ENCODE peak calls at places on chromosomes 11 and 22, in ten cellular contexts. U, X, V, I, Q, L, R, D, T and Z are unnamed samples.

GRCh38 chr11:32774081-32774480 is 20.4 kb downstream of the CCDC73 start:
- DNase-seq in L (no peak), Q (no peak), I (no peak), U (no peak), X (no peak), D (no peak), V (no peak), R (no peak), T (no peak), Z (no peak)

GRCh38 chr11:122808494-122808893 is 29.8 kb upstream of the CRTAM start:
- DNase-seq in Q (no peak), I (no peak), V (no peak), X (no peak), L (peak), R (peak), U (peak), D (no peak), T (no peak), Z (no peak)

GRCh38 chr11:31972623-31973022 is 118.3 kb upstream of the RCN1 start:
- DNase-seq in X (no peak), V (no peak), I (no peak), Q (no peak), L (no peak), R (no peak), T (no peak), D (no peak), U (no peak), Z (no peak)

GRCh38 chr22:38065539-38065938 is 8.3 kb downstream of the PICK1 start:
- DNase-seq in X (no peak), D (no peak), T (no peak), U (no peak), V (no peak), R (no peak), Q (no peak), I (no peak), L (no peak), Z (no peak)

GRCh38 chr11:121291896-121292502 is 572 bp upstream of the SC5D start:
- DNase-seq in D (peak), X (no peak), T (no peak), Q (no peak), R (no peak), I (peak), U (peak), L (peak), V (peak), Z (no peak)

GRCh38 chr11:96978751-96979150 is 588.9 kb downstream of the JRKL start:
- DNase-seq in I (no peak), T (no peak), Q (no peak), V (no peak), L (no peak), X (no peak), D (no peak), R (no peak), U (no peak), Z (no peak)

GRCh38 chr11:32870676-32871075 is 21.9 kb upstream of the QSER1 start:
- DNase-seq in V (no peak), X (no peak), D (peak), R (no peak), L (no peak), U (no peak), I (peak), T (no peak), Q (no peak), Z (no peak)

GRCh38 chr11:65067446-65067845 is 9.1 kb upstream of the NAALADL1 start:
- DNase-seq in V (no peak), Q (no peak), L (no peak), U (no peak), D (no peak), T (no peak), X (no peak), I (no peak), R (no peak), Z (no peak)

GRCh38 chr22:39471421-39472141 is 14.8 kb downstream of the MGAT3 start:
- DNase-seq in L (no peak), D (no peak), I (no peak), R (peak), Q (no peak), T (peak), U (peak), V (peak), X (no peak), Z (no peak)

GRCh38 chr11:38819986-38820385 is 2221.9 kb upstream of the RAG2 start:
- DNase-seq in Q (no peak), R (no peak), T (no peak), V (no peak), L (no peak), D (no peak), I (no peak), U (no peak), X (no peak), Z (no peak)

GRCh38 chr11:26245046-26245445 is 86.9 kb upstream of the ANO3 start:
- DNase-seq in L (no peak), R (no peak), D (no peak), T (no peak), X (no peak), I (no peak), V (no peak), Q (no peak), U (peak), Z (no peak)

GRCh38 chr11:132402056-132402684 is 1031.8 kb downstream of the NTM start:
- DNase-seq in R (no peak), L (peak), V (no peak), Q (no peak), X (peak), U (peak), T (no peak), D (peak), I (peak), Z (no peak)

GRCh38 chr22:32625985-32626384 is 151.4 kb downstream of the FBXO7 start:
- DNase-seq in D (no peak), R (no peak), U (no peak), L (no peak), V (no peak), X (no peak), T (no peak), I (no peak), Q (no peak), Z (no peak)

GRCh38 chr11:83061883-83062282 is 9.8 kb downstream of the RAB30 start:
- DNase-seq in U (no peak), D (no peak), V (no peak), Q (no peak), R (no peak), L (no peak), T (no peak), I (no peak), X (no peak), Z (no peak)
- H3K27ac ChIP-seq in U (no peak), D (no peak), V (no peak), Q (no peak), R (no peak), L (no peak), T (no peak), I (no peak), X (no peak), Z (no peak)

GRCh38 chr11:126059238-126059761 is 3.4 kb downstream of the CDON start:
- DNase-seq in Q (no peak), X (no peak), R (no peak), V (no peak), L (no peak), D (no peak), T (no peak), I (no peak), U (no peak), Z (no peak)

GRCh38 chr11:126062679-126063509 is at the start of gene CDON:
- DNase-seq in T (peak), V (peak), I (peak), D (peak), R (peak), L (peak), U (peak), Q (peak), X (peak), Z (peak)

GRCh38 chr11:126060651-126061220 is 1.9 kb downstream of the CDON start:
- DNase-seq in T (no peak), U (no peak), Q (no peak), X (no peak), L (no peak), R (no peak), V (no peak), I (peak), D (no peak), Z (no peak)

GRCh38 chr11:126063510-126063858 is 818 bp upstream of the CDON start:
- DNase-seq in L (no peak), D (no peak), V (no peak), T (no peak), X (no peak), I (no peak), Q (no peak), R (no peak), U (no peak), Z (no peak)

DNA sequence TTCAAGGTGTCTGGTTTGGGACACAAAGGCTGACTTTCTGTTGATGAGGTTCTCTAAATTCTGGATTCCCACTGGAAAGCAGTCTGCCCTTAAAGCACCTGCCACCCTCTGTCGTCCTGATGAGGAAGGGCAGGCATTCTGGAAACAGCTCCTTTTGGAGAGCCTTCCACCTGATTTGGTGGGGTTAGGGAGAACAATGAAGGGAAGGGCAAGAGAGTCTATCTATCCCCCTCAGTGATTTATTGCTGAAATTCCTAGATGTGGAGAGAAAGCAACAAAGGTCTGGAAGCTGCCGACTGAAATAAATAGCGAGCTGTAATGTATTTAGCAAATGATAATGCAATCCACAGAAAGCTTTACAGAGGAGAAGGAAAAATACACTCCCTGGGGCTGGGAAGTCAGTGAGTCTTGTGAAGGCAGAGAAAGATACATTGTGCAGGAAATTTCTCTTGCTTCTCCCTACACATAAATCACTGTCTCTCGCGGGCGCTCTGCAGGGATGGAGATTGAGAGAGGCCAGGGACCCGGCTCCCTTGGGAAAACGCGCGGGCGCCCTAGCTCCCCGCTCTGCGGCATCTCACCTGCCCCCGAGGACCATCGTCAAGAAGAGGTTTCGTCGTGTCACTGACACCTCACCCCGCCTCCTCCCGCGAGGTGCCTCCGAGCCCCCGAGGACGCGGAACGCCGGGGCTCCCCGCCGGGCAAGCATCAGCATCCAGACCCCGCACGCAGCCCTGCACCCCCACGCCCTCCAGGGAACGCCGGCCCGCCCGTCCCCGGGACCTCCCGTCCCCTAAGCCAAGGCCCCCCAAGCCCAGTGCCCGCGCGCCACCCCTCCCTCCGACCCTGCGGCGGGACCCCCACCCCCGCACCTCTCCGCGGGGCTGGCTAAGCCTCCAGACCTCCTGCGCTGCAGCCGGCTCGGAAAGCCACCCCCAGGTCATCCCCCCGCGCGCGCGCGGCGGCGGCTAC is 673 bp downstream of the CDON start:
- DNase-seq in X (no peak), T (no peak), R (peak), Q (peak), I (peak), L (peak), V (peak), U (peak), D (peak), Z (no peak)
- TF ChIP-seq CTCF in X (peak), T (peak), R (peak), Q (peak), I (peak), L (peak), V (peak), U (peak), D (peak), Z (peak)

DNA sequence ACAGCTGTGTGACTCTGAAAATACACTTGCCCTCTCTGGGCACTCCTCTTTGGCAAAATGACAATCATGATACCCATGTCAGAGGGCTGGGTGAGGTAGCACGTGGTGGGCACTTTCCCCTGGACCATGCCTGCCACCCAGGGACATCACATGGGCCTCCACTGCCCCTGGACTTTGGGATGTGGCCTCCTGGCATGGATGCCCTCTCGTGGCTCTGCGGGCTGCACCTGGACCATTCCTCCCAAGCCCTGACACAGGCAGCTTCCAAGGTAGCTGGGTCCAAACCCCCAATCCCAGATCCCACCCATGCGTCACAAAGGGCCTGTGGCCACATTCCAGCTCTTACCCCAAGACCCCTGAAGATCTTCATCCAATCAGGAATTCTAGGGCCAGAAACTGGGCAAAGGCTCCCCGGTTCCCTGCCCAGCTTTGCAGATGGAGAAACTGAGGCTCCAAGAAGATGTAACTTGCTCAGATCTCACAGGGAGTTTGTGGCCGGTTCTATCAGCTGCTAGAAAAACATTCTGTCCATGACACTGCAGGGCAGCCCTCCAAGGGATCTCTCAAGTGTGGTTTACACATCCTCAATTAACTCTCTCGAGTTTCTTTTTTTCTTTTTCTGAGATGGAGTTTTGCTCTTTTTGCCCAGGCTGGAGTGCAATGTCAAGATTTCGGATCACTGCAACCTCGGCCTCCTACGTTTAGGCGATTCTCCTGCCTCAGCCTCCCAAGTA is 35.4 kb upstream of the CYB5R3 start:
- DNase-seq in U (no peak), I (no peak), L (peak), D (no peak), T (no peak), Q (peak), X (no peak), V (no peak), R (no peak), Z (peak)
- H3K27ac ChIP-seq in U (no peak), I (no peak), L (no peak), D (no peak), T (peak), Q (peak), X (no peak), V (no peak), R (no peak), Z (peak)

DNA sequence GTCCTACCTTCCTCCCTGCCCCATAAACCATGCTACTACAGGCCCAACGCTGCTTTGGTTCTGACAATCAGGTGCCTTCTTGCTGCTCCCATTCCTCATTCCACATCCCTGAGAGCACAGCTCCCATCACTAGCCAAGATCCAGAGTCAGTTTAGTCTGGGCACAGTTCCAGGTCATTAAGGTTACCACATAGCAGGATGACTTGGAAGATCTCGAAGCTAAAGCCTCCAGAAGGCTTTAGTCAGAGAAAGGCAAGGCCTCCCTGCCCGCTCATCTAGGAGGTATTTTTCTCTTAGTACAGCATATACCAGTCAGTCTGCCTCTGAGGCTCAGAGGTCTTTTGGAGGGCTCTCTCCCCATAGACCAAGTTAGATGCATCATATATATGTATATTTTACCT is 30.3 kb downstream of the TRIM66 start:
- DNase-seq in X (peak), Q (no peak), L (no peak), D (no peak), R (no peak), T (no peak), V (peak), I (peak), U (peak), Z (peak)
- TF ChIP-seq CTCF in X (no peak), Q (no peak), L (no peak), D (no peak), R (no peak), T (no peak), V (no peak), I (no peak), U (no peak), Z (no peak)

GRCh38 chr11:12263141-12263693 is 114.2 kb upstream of the PARVA start:
- DNase-seq in Q (no peak), R (no peak), U (peak), I (peak), V (no peak), D (no peak), L (no peak), X (no peak), T (no peak), Z (no peak)

GRCh38 chr11:12260731-12261521 is 116.4 kb upstream of the PARVA start:
- DNase-seq in V (no peak), R (no peak), X (no peak), I (no peak), L (no peak), T (no peak), U (no peak), D (no peak), Q (no peak), Z (no peak)

GRCh38 chr11:12261551-12261950 is 115.8 kb upstream of the PARVA start:
- DNase-seq in L (no peak), R (no peak), D (no peak), U (no peak), Q (no peak), X (no peak), T (no peak), V (no peak), I (no peak), Z (no peak)

GRCh38 chr11:12266943-12267342 is 110.4 kb upstream of the PARVA start:
- DNase-seq in T (no peak), I (no peak), U (no peak), V (no peak), L (no peak), Q (no peak), R (no peak), X (no peak), D (peak), Z (no peak)

GRCh38 chr11:12264361-12264760 is 113.0 kb upstream of the PARVA start:
- DNase-seq in L (no peak), R (no peak), Q (no peak), T (no peak), I (no peak), U (no peak), D (no peak), X (no peak), V (no peak), Z (no peak)
- H3K27ac ChIP-seq in L (no peak), R (no peak), Q (no peak), T (no peak), I (no peak), U (no peak), D (no peak), X (no peak), V (no peak), Z (no peak)

DNA sequence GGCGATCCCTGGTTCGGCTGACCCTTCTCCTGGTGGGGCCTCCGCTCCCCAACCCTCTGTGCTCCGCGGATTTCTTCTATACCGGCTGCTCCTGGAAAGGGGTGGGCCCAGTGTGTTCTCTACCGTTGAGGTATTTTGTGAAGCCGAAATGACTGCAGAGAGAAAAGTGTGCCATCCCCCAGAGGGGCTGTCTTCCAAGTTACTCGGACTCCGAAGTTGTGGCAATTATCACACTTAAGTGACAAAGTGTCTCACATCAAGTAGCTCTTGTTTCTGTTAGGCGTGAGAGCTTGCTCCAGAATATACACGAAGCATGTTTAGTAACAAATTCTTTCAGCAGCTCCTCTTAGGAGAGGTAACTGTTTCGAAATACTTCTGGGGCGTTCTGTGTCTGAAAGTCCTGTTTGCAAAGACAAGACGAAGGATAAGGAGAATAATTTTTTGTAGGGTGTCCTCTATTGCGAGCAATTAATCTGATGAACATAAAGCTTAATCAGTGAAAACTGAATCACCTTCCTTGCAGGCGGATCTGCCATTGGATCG is 432 bp downstream of the XPNPEP3 start:
- DNase-seq in Q (no peak), U (no peak), V (no peak), D (no peak), I (no peak), L (no peak), X (no peak), R (no peak), T (no peak), Z (no peak)
- TF ChIP-seq CTCF in Q (no peak), U (no peak), V (no peak), D (no peak), I (no peak), L (no peak), X (no peak), R (no peak), T (no peak), Z (no peak)

GRCh38 chr11:8784936-8785335 is 102.3 kb downstream of the RPL27A start:
- DNase-seq in L (no peak), R (no peak), T (no peak), V (no peak), U (no peak), D (no peak), Q (no peak), X (no peak), I (no peak), Z (no peak)
- H3K27ac ChIP-seq in L (no peak), R (no peak), T (no peak), V (no peak), U (no peak), D (no peak), Q (peak), X (no peak), I (no peak), Z (no peak)

GRCh38 chr22:17581056-17581455 is 17.8 kb downstream of the SLC25A18 start:
- DNase-seq in L (no peak), U (no peak), X (no peak), I (no peak), R (no peak), T (no peak), D (no peak), V (no peak), Q (no peak), Z (no peak)

GRCh38 chr22:17579535-17579981 is 16.3 kb downstream of the SLC25A18 start:
- DNase-seq in I (no peak), Q (no peak), L (no peak), X (no peak), V (no peak), D (no peak), R (no peak), U (no peak), T (no peak), Z (no peak)

GRCh38 chr22:17581631-17582030 is 18.3 kb downstream of the SLC25A18 start:
- DNase-seq in Q (no peak), V (no peak), D (peak), R (no peak), X (no peak), T (no peak), U (no peak), L (no peak), I (no peak), Z (no peak)

GRCh38 chr22:17578129-17578754 is 14.9 kb downstream of the SLC25A18 start:
- DNase-seq in R (peak), V (no peak), Q (peak), X (no peak), D (no peak), I (peak), U (peak), L (peak), T (peak), Z (peak)

DNA sequence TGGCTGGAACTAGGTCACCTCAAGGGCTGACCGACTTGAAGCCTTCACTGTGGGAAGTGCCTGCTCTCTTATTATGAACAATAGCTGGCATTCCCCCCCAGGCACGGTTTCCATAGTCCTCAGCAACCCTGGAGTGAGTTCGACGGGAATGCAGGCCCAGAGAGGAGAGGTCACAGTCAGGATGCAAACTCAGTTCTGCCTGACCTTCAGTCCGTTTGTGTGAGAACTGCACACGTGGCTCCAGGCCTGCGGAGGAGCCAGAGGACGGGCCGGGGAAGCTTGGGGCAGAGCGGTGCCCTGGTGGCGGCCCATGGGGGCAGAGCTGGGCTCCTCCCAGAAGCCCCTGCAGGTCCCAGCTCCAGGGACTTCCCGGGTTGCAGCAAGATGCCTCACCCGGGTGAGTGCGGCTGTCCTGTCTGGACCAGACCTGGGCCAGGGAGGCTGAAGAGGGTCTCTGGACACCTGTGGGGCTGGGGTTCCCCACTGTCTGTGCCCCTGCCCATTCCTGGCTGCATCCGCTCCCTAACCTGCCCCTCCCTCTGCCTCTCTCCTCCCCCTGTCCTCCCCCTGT is 17.2 kb downstream of the SLC25A18 start:
- DNase-seq in D (peak), X (no peak), V (no peak), I (no peak), R (peak), L (no peak), U (no peak), Q (no peak), T (no peak), Z (no peak)
- TF ChIP-seq CTCF in D (peak), X (no peak), V (no peak), I (no peak), R (no peak), L (no peak), U (no peak), Q (no peak), T (no peak), Z (no peak)